ENCODE peak calls at places on chromosomes 11 and 22, in four cellular contexts. Q is astrocyte of the cerebellum, C is GM06990, U is GM20000. W is an unnamed sample.

GRCh38 chr11:77403228-77403627 is 70.7 kb downstream of the PAK1 start:
- DNase-seq in Q (no peak), C (no peak), U (no peak), W (no peak)

GRCh38 chr11:2165571-2165970 is 4.6 kb upstream of the INS start:
- DNase-seq in Q (no peak), C (no peak), U (no peak), W (no peak)

GRCh38 chr11:117458275-117459120 is 130.8 kb downstream of the CEP164 start:
- DNase-seq in U (peak; percentile 44), Q (no peak), C (peak; percentile 72), W (no peak)

GRCh38 chr11:111718436-111719325 is 47.5 kb downstream of the PPP2R1B start:
- DNase-seq in C (no peak), Q (no peak), U (no peak), W (no peak)

GRCh38 chr11:57288771-57289579 is 35.8 kb downstream of the TNKS1BP1 start:
- DNase-seq in Q (peak; percentile 32), U (no peak), C (no peak), W (no peak)

GRCh38 chr22:37242395-37242918 is 1.6 kb downstream of the RAC2 start:
- DNase-seq in Q (no peak), U (peak; percentile 86), C (peak; percentile 83), W (no peak)

GRCh38 chr11:77147668-77148321 is 19.7 kb downstream of the MYO7A start:
- DNase-seq in Q (peak; percentile 27), U (peak; percentile 53), C (no peak), W (no peak)

GRCh38 chr11:131683131-131683530 is 312.7 kb downstream of the NTM start:
- DNase-seq in U (no peak), Q (no peak), C (no peak), W (peak; percentile 51)

GRCh38 chr11:64872790-64873488 is 5.5 kb downstream of the EHD1 start:
- DNase-seq in U (no peak), C (no peak), Q (no peak), W (no peak)

GRCh38 chr11:76315182-76315853 is 65.6 kb downstream of the THAP12 start:
- DNase-seq in C (no peak), Q (no peak), U (no peak), W (no peak)

GRCh38 chr11:63804259-63804658 is 9.0 kb upstream of the SPINDOC start:
- DNase-seq in Q (no peak), C (no peak), U (no peak), W (no peak)

GRCh38 chr11:134515081-134515960 is 103.3 kb upstream of the B3GAT1 start:
- DNase-seq in Q (no peak), U (no peak), C (no peak), W (no peak)

GRCh38 chr11:79440451-79441158 is at the start of gene TENM4:
- DNase-seq in C (peak; percentile 52), U (peak; percentile 54), Q (peak; percentile 73), W (peak; percentile 84)

GRCh38 chr11:17720796-17721171 is 1.4 kb downstream of the MYOD1 start:
- DNase-seq in Q (no peak), U (no peak), C (no peak), W (no peak)

GRCh38 chr22:27032121-27032761 is 374.9 kb downstream of the MIAT start:
- DNase-seq in U (no peak), C (no peak), Q (no peak), W (no peak)

GRCh38 chr11:6062691-6063358 is 32.3 kb upstream of the OR56A1 start:
- DNase-seq in U (no peak), C (no peak), Q (no peak), W (no peak)
- TF ChIP-seq CTCF in U (no peak), C (peak; percentile 32), Q (no peak), W (no peak)

DNA sequence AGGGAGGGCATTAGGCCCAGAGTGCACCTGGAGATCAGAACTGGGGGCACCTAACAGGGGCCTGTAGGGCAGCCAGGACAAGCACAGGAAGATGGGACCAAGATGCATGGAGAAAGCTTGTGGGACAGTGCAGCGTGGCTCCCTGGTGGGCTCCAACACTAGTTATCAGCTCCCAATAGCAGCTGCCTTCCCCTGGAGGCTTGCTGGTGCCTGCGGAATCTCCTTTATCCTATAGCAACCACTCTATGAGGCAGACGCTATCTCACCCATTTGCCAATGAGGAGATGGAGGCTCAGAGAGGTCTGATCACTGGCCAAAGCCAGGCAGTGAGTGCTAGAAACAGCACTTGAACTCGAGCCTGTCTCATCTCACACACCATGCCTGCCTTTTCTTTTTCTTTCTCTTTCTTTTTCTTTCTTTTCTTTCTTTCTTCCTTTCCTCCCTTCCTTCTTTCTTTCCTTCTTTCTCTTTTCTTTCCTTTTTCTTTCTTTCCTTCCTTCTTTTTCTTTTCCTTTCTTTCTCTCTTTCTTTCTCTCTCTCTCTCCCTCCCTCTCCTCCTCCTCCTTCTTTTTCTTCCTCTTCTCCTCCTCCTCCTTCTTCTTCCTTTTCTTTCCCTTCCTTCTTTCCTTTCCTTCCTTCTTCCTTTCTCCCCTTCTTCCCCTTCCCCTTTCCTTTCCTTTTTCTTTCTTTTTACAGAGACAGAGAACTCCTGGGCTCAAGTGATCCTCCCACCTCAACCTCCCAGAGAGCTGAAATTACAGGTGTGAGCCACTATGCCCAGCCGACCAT is 16.1 kb upstream of the SEC14L4 start:
- DNase-seq in Q (no peak), C (no peak), U (no peak), W (no peak)
- TF ChIP-seq CTCF in Q (no peak), C (no peak), U (no peak), W (no peak)

DNA sequence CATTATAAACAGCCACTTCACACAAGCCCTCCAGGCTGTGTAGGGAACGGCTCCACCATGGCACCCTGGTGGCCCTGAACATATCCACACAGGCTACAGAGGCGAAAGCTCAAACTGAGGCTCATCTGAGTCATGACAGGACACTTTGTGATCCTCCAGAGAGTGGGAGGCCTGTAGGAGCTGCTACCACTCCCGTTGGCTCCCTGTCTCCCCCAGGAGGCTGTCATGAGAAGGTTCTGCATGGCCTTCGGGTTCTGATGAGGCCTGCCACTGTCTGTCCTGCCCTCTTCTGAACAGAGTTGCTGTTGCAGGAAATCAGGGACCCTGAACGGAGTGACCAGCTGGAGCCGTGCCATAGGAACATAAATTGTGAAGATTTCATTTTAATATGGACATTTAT is 23.8 kb upstream of the ALDH3B2 start:
- DNase-seq in U (peak; percentile 41), C (peak; percentile 20), Q (no peak), W (no peak)
- TF ChIP-seq CTCF in U (peak; percentile 21), C (peak; percentile 66), Q (no peak), W (no peak)

DNA sequence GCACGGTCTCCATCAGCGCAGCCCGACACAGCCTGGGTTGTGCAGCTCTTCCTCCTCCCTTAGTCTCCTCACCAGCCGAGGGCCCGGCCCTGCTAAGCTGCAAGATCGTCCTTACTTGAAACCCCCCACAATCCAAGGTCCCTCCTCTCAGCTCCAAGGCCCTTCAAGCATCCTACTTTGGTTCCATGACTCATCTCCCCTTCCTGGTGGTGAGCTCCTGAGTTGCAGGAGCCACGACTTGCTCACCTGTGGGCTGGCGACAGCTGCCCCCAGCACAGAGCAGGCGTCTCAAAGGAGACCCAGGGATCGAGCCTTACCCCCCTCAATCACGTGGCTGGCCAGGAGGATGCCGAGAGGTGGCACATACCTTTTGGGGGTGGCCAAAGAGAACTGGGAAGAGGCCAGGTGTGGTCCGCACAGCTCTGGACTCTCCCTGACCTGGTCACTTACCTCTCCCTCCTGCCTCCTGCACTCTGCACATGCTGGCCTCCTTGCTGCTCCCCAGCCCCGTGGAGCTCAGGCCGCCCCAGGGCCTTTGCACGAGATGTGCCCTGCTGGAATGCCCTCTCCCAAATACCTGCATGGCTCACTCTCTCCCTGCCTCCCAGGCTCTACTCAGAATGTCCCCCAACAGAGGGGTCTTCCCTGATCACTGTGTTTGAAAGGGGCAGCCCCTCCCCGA is 35.2 kb upstream of the FADD start:
- DNase-seq in C (no peak), U (no peak), Q (no peak), W (no peak)
- TF ChIP-seq CTCF in C (no peak), U (no peak), Q (no peak), W (no peak)

GRCh38 chr22:32202539-32203180 is 2.2 kb downstream of the RFPL2 start:
- DNase-seq in C (no peak), U (no peak), Q (peak; percentile 18), W (no peak)
- TF ChIP-seq CTCF in C (peak; percentile 53), U (no peak), Q (peak; percentile 65), W (peak; percentile 74)

DNA sequence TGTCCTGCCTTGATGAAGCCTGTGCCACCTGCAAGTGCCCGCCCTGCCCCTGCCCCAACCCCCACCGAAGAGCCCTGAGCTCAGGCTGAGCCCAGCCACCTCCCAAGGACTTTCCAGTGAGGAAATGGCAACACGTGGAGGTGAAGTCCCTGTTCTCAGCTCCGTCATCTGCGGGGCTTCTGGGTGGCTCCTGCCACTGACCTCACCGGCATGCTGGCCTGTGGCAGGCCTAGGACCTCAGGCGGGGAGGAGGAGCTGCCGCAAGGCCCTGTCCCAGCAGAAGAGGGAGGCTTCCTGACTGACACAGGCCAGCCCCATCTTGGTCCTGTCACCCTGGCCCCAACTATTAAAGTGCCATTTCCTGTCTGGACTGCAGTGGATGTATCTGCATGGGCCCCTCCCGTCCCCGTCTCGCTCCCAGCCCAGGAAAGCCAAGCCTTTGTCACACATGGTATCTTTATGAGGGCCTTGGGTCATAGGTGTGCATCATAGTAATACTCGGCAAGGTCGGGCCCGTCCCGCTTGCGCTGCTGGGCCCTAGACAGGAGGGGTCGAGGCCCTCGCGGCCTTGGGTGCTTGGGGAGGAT is 882 bp downstream of the FREY1 start:
- DNase-seq in U (peak; percentile 50), Q (no peak), C (no peak), W (no peak)
- TF ChIP-seq CTCF in U (no peak), Q (no peak), C (no peak), W (no peak)

GRCh38 chr11:44371706-44372105 is 61.8 kb upstream of the ALX4 start:
- DNase-seq in Q (no peak), C (no peak), U (no peak), W (no peak)
- TF ChIP-seq CTCF in Q (no peak), C (no peak), U (no peak), W (no peak)

W was measured in type B pancreatic cell.